ENCODE peak calls at places on chromosomes 7 and 10, in nine cellular contexts. Z is RWPE2; J is G401; V is NB4; T is heart right ventricle; W is activated gamma-delta T cell treated with anti-CD3 and anti-CD28 coated beads, Interleukin-2, amount 50 U/mL, for 16 hours; M is activated T-helper 1 cell treated with Interleukin-2 at 50 U/mL for 16 hours; P is esophagus muscularis mucosa; E is GM13977. R is an unnamed sample.

GRCh38 chr7:117324940-117325339 is 2.1 kb upstream of the WNT2 start:
- DNase-seq in J (no peak), T (no peak), Z (no peak), W (no peak), M (no peak), V (no peak), P (no peak), E (no peak), R (no peak)

GRCh38 chr7:122546496-122546895 is 152.4 kb downstream of the RNF133 start:
- DNase-seq in V (no peak), P (no peak), M (no peak), Z (no peak), W (no peak), J (peak; percentile 80), E (no peak), T (no peak), R (no peak)

GRCh38 chr10:12701696-12702095 is 299.8 kb downstream of the CCDC3 start:
- DNase-seq in J (no peak), E (no peak), P (no peak), T (no peak), M (no peak), W (no peak), Z (peak; percentile 67), V (no peak), R (no peak)

GRCh38 chr7:135771051-135771450 is 22.4 kb upstream of the FAM180A start:
- DNase-seq in T (no peak), M (no peak), Z (no peak), P (no peak), J (no peak), V (no peak), W (no peak), E (no peak), R (no peak)

GRCh38 chr10:25465582-25466372 is 291.0 kb downstream of the GPR158 start:
- DNase-seq in V (no peak), M (no peak), T (no peak), W (no peak), J (no peak), Z (no peak), E (no peak), P (no peak), R (no peak)

GRCh38 chr10:72344932-72345331 is 9.8 kb downstream of the DNAJB12 start:
- DNase-seq in E (peak; percentile 48), T (no peak), V (no peak), Z (no peak), W (no peak), J (no peak), P (no peak), M (no peak), R (no peak)

GRCh38 chr7:38748056-38748610 is 117.0 kb upstream of the AMPH start:
- DNase-seq in E (no peak), J (peak; percentile 33), V (peak; percentile 8), T (no peak), W (no peak), P (no peak), M (no peak), Z (no peak), R (peak; percentile 4)

GRCh38 chr7:131057015-131057518 is 270.6 kb upstream of the MKLN1 start:
- DNase-seq in V (no peak), M (no peak), E (peak; percentile 37), W (no peak), Z (no peak), J (no peak), T (no peak), P (no peak), R (peak; percentile 87)

GRCh38 chr10:112695539-112695938 is 248.5 kb downstream of the VTI1A start:
- DNase-seq in P (no peak), E (no peak), W (no peak), Z (no peak), V (no peak), T (no peak), J (no peak), M (no peak), R (no peak)

GRCh38 chr10:53990799-53991238 is 810.2 kb downstream of the PCDH15 start:
- DNase-seq in M (no peak), Z (no peak), V (no peak), P (no peak), J (no peak), E (no peak), W (no peak), T (no peak), R (no peak)

GRCh38 chr10:103800789-103801540 is 54.4 kb downstream of the SH3PXD2A start:
- DNase-seq in T (no peak), J (no peak), Z (no peak), V (peak; percentile 84), E (peak; percentile 40), W (peak; percentile 42), P (no peak), M (peak; percentile 9), R (peak; percentile 49)

GRCh38 chr7:76383089-76383944 is 24.5 kb upstream of the YWHAG start:
- DNase-seq in P (no peak), J (no peak), E (no peak), M (no peak), Z (no peak), W (no peak), T (no peak), V (peak; percentile 39), R (no peak)

GRCh38 chr7:56092789-56093531 is at the start of gene PHKG1:
- DNase-seq in Z (no peak), T (peak; percentile 89), M (no peak), E (no peak), W (no peak), J (peak; percentile 91), P (peak; percentile 93), V (peak; percentile 39), R (no peak)

GRCh38 chr10:103598654-103599115 is 105.2 kb downstream of the NEURL1 start:
- DNase-seq in V (peak; percentile 74), M (no peak), T (no peak), W (no peak), P (no peak), Z (no peak), E (peak; percentile 73), J (peak; percentile 88), R (no peak)

GRCh38 chr10:43943119-43943824 is 294.6 kb upstream of the ZNF32 start:
- DNase-seq in E (no peak), W (no peak), V (no peak), T (no peak), Z (no peak), P (no peak), J (no peak), M (no peak), R (no peak)

GRCh38 chr10:118166951-118167350 is 120.2 kb upstream of the RAB11FIP2 start:
- DNase-seq in Z (no peak), P (no peak), J (no peak), T (no peak), V (no peak), M (no peak), E (no peak), W (no peak), R (no peak)

GRCh38 chr7:4052126-4052525 is 630.0 kb upstream of the FOXK1 start:
- DNase-seq in W (no peak), J (no peak), Z (no peak), P (no peak), E (no peak), V (no peak), T (no peak), M (no peak), R (no peak)

GRCh38 chr7:17374654-17375053 is 76.2 kb downstream of the AHR start:
- DNase-seq in M (no peak), E (no peak), P (no peak), T (no peak), V (no peak), W (no peak), Z (no peak), J (no peak), R (no peak)

GRCh38 chr10:19493917-19494316 is 322.3 kb upstream of the PLXDC2 start:
- DNase-seq in Z (no peak), V (no peak), W (no peak), T (no peak), P (no peak), J (no peak), M (no peak), E (no peak), R (no peak)

GRCh38 chr7:39073432-39073831 is 95.7 kb downstream of the POU6F2 start:
- DNase-seq in M (no peak), P (no peak), W (no peak), Z (no peak), E (no peak), V (no peak), T (no peak), J (no peak), R (no peak)

GRCh38 chr10:113060221-113061053 is 110.4 kb downstream of the TCF7L2 start:
- DNase-seq in Z (no peak), E (no peak), J (no peak), T (peak; percentile 64), M (no peak), W (no peak), P (no peak), V (peak; percentile 26), R (no peak)

GRCh38 chr10:46291817-46292572 is 5.2 kb downstream of the ANTXRL start:
- DNase-seq in Z (peak; percentile 27), P (no peak), T (no peak), M (no peak), W (no peak), E (no peak), J (no peak), V (no peak), R (no peak)

GRCh38 chr7:6106140-6106904 is 75.1 kb downstream of the ANKRD61 start:
- DNase-seq in E (peak; percentile 25), W (no peak), V (peak; percentile 76), P (no peak), J (peak; percentile 19), M (peak; percentile 10), T (no peak), Z (no peak), R (peak; percentile 54)

GRCh38 chr10:114694735-114695134 is 36.7 kb upstream of the ABLIM1 start:
- DNase-seq in M (no peak), V (peak; percentile 56), W (no peak), P (no peak), J (no peak), E (peak; percentile 44), T (no peak), Z (no peak), R (peak; percentile 21)

GRCh38 chr10:88070080-88070880 is 206.9 kb downstream of the PTEN start:
- DNase-seq in W (no peak), Z (no peak), V (peak; percentile 98), T (no peak), J (no peak), M (no peak), E (peak; percentile 28), P (no peak), R (no peak)

GRCh38 chr7:32164341-32164996 is 94.3 kb upstream of the PDE1C start:
- DNase-seq in M (no peak), Z (no peak), P (no peak), J (peak; percentile 62), W (no peak), E (peak; percentile 7), V (peak; percentile 31), T (no peak), R (no peak)

GRCh38 chr10:81575007-81575406 is 300.0 kb upstream of the NRG3 start:
- DNase-seq in T (no peak), P (no peak), M (no peak), V (no peak), J (no peak), Z (no peak), W (no peak), E (no peak), R (no peak)

GRCh38 chr7:99106869-99107268 is 37.0 kb downstream of the SMURF1 start:
- DNase-seq in T (no peak), J (no peak), V (no peak), E (no peak), Z (no peak), M (no peak), W (no peak), P (no peak), R (no peak)

GRCh38 chr7:64870656-64871055 is 32.4 kb upstream of the ZNF273 start:
- DNase-seq in Z (no peak), E (peak; percentile 14), W (no peak), M (no peak), V (no peak), P (peak; percentile 74), J (no peak), T (no peak), R (no peak)

GRCh38 chr10:102009801-102010425 is 46.1 kb downstream of the ARMH3 start:
- DNase-seq in Z (no peak), E (peak; percentile 75), T (no peak), V (peak; percentile 78), J (peak; percentile 89), P (no peak), M (no peak), W (peak; percentile 2), R (peak; percentile 67)

GRCh38 chr10:104334561-104334960 is 3.7 kb downstream of the ITPRIP start:
- DNase-seq in E (no peak), V (no peak), W (no peak), Z (no peak), J (no peak), P (no peak), T (no peak), M (no peak), R (no peak)